ENCODE peak calls at places on chromosomes 1 and 21, in ten cellular contexts. C is effector CD4-positive, alpha-beta T cell; U is ACHN; A is heart left ventricle; Z is A172; P is dermis blood vessel endothelial cell; K is osteocyte; R is A673; W is ovary; O is renal cortical epithelial cell. S is an unnamed sample.

GRCh38 chr1:204406621-204407020 is 5.0 kb downstream of the PPP1R15B start:
- DNase-seq in R (no peak), C (no peak), W (no peak), P (no peak), A (no peak), O (no peak), K (peak; percentile 10), U (no peak), Z (no peak), S (no peak)

GRCh38 chr1:20732071-20732587 is 374 bp downstream of the SH2D5 start:
- DNase-seq in P (peak; percentile 62), U (peak; percentile 90), W (peak; percentile 61), A (peak; percentile 41), R (peak; percentile 86), K (peak; percentile 88), C (peak; percentile 44), Z (peak; percentile 56), O (peak; percentile 32), S (peak; percentile 51)

GRCh38 chr1:197837911-197838310 is 62.6 kb upstream of the DENND1B start:
- DNase-seq in C (no peak), P (no peak), W (no peak), R (no peak), Z (no peak), O (peak; percentile 3), A (no peak), U (no peak), K (no peak), S (no peak)

GRCh38 chr1:186763107-186763506 is 65.6 kb upstream of the PLA2G4A start:
- DNase-seq in Z (peak; percentile 35), W (no peak), P (peak; percentile 70), K (no peak), C (no peak), A (no peak), U (no peak), O (peak; percentile 18), R (no peak), S (peak; percentile 87)

GRCh38 chr1:80059940-80060339 is 1053.4 kb upstream of the ADGRL4 start:
- DNase-seq in A (no peak), R (peak; percentile 75), K (no peak), C (no peak), O (no peak), Z (peak; percentile 33), P (no peak), W (no peak), U (no peak), S (no peak)

GRCh38 chr21:26124421-26124833 is 46.1 kb downstream of the APP start:
- DNase-seq in P (peak; percentile 47), R (peak; percentile 46), A (no peak), K (no peak), U (no peak), W (no peak), Z (no peak), O (peak; percentile 53), C (no peak), S (peak; percentile 61)

GRCh38 chr1:207876129-207876528 is 34.8 kb downstream of the CD34 start:
- DNase-seq in U (no peak), R (no peak), K (no peak), C (no peak), Z (no peak), W (no peak), O (no peak), A (no peak), P (peak; percentile 45), S (peak; percentile 32)

GRCh38 chr1:6077506-6077905 is 31.8 kb downstream of the KCNAB2 start:
- DNase-seq in A (no peak), O (no peak), R (no peak), U (no peak), C (no peak), P (no peak), W (no peak), K (no peak), Z (no peak), S (no peak)

GRCh38 chr1:49293016-49293415 is 516.3 kb upstream of the BEND5 start:
- DNase-seq in W (no peak), K (no peak), C (no peak), Z (no peak), U (no peak), A (no peak), P (no peak), R (no peak), O (no peak), S (no peak)

GRCh38 chr1:185775505-185775904 is 41.3 kb downstream of the HMCN1 start:
- DNase-seq in Z (no peak), R (peak; percentile 89), P (no peak), A (no peak), K (no peak), U (no peak), C (no peak), O (peak; percentile 91), W (no peak), S (no peak)

GRCh38 chr1:98781906-98782305 is 120.4 kb downstream of the SNX7 start:
- DNase-seq in A (no peak), C (no peak), K (no peak), U (no peak), W (no peak), P (no peak), Z (no peak), O (peak; percentile 88), R (no peak), S (no peak)

GRCh38 chr1:11967028-11967547 is 13.2 kb upstream of the MFN2 start:
- DNase-seq in C (no peak), A (no peak), W (no peak), K (no peak), U (peak; percentile 75), P (peak; percentile 66), Z (peak; percentile 37), R (peak; percentile 52), O (peak; percentile 67), S (peak; percentile 24)

GRCh38 chr1:183218981-183219621 is 33.0 kb downstream of the LAMC2 start:
- DNase-seq in K (peak; percentile 59), Z (no peak), R (peak; percentile 27), A (peak; percentile 35), U (no peak), P (peak; percentile 73), O (peak; percentile 76), W (peak; percentile 38), C (no peak), S (no peak)

GRCh38 chr1:184965889-184966860 is 8.1 kb downstream of the NIBAN1 start:
- DNase-seq in U (no peak), R (no peak), O (no peak), Z (no peak), A (no peak), P (no peak), W (no peak), K (no peak), C (no peak), S (no peak)

GRCh38 chr1:59579222-59579621 is 235.5 kb upstream of the HOOK1 start:
- DNase-seq in A (no peak), P (no peak), Z (no peak), O (no peak), U (no peak), C (no peak), W (no peak), K (no peak), R (no peak), S (no peak)

GRCh38 chr21:37868896-37869295 is 47.4 kb downstream of the KCNJ6 start:
- DNase-seq in W (no peak), R (no peak), K (no peak), U (peak; percentile 27), C (no peak), A (no peak), Z (no peak), P (no peak), O (peak; percentile 39), S (no peak)

GRCh38 chr1:27618341-27619067 is 14.6 kb upstream of the AHDC1 start:
- DNase-seq in K (no peak), Z (no peak), W (no peak), P (no peak), O (no peak), R (no peak), A (no peak), U (no peak), C (peak; percentile 38), S (no peak)

GRCh38 chr1:197976368-197976767 is 59.2 kb downstream of the LHX9 start:
- DNase-seq in O (peak; percentile 40), U (no peak), P (no peak), W (no peak), Z (no peak), A (no peak), K (no peak), C (no peak), R (no peak), S (no peak)

GRCh38 chr1:43719063-43719462 is 11.7 kb downstream of the ST3GAL3 start:
- DNase-seq in O (no peak), K (no peak), W (no peak), P (no peak), C (no peak), A (no peak), Z (no peak), U (no peak), R (peak; percentile 27), S (no peak)

GRCh38 chr21:44871576-44872265 is 1.8 kb downstream of the PTTG1IP start:
- DNase-seq in A (no peak), P (peak; percentile 66), R (no peak), U (peak; percentile 48), Z (peak; percentile 57), K (no peak), O (peak; percentile 78), C (no peak), W (peak; percentile 19), S (peak; percentile 77)

GRCh38 chr1:206551985-206552325 is 44.6 kb downstream of the RASSF5 start:
- DNase-seq in Z (no peak), C (peak; percentile 73), K (no peak), O (no peak), U (no peak), A (no peak), R (no peak), W (no peak), P (no peak), S (no peak)

GRCh38 chr1:108050911-108051624 is 86.1 kb upstream of the VAV3 start:
- DNase-seq in C (no peak), K (no peak), O (no peak), U (no peak), Z (no peak), A (peak; percentile 21), P (peak; percentile 86), R (no peak), W (no peak), S (peak; percentile 73)

GRCh38 chr1:32903991-32904776 is 3.0 kb upstream of the TMEM54 start:
- DNase-seq in R (no peak), K (no peak), A (no peak), C (no peak), U (no peak), Z (no peak), W (no peak), P (no peak), O (no peak), S (no peak)

GRCh38 chr1:17585266-17585987 is 45.9 kb downstream of the ARHGEF10L start:
- DNase-seq in W (no peak), A (no peak), P (no peak), K (no peak), Z (no peak), C (no peak), U (no peak), O (no peak), R (no peak), S (no peak)

GRCh38 chr1:86703696-86704455 is 500 bp upstream of the SH3GLB1 start:
- DNase-seq in Z (no peak), O (peak; percentile 16), U (peak; percentile 38), P (peak; percentile 59), R (no peak), W (no peak), A (no peak), C (peak; percentile 31), K (no peak), S (no peak)

GRCh38 chr1:236066828-236067386 is 2.0 kb upstream of the NID1 start:
- DNase-seq in C (peak; percentile 43), Z (no peak), P (no peak), O (no peak), R (no peak), K (no peak), A (peak; percentile 78), U (no peak), W (peak; percentile 33), S (peak; percentile 16)

GRCh38 chr1:36951761-36952160 is 82.6 kb downstream of the GRIK3 start:
- DNase-seq in P (no peak), W (no peak), A (no peak), Z (no peak), R (no peak), C (no peak), K (no peak), U (no peak), O (no peak), S (no peak)

GRCh38 chr1:22972760-22973159 is at the start of gene LACTBL1:
- DNase-seq in K (no peak), O (no peak), A (no peak), U (no peak), C (no peak), P (no peak), Z (no peak), R (peak; percentile 71), W (no peak), S (no peak)

S was measured in lung microvascular endothelial cell.